ENCODE peak calls at places on chromosomes 13 and 19, in six cellular contexts. One of them, this sample, is unnamed.

GRCh38 chr19:6713773-6714692 is 6.4 kb downstream of the C3 start:
- DNase-seq in BJ: no peak
- DNase-seq in NCI-H146: no peak
- DNase-seq in left ventricle myocardium superior: peak; percentile 25
- DNase-seq in aorta: no peak
- DNase-seq in stimulated activated CD8-positive, alpha-beta memory T cell treated with anti-CD3 and anti-CD28 coated beads, Interleukin-15, amount 100 ng/mL, for 48 hours: no peak
- DNase-seq in this sample: no peak

GRCh38 chr13:71906438-71906837 is 39.4 kb upstream of the DACH1 start:
- DNase-seq in BJ: no peak
- DNase-seq in NCI-H146: no peak
- DNase-seq in left ventricle myocardium superior: no peak
- DNase-seq in aorta: no peak
- DNase-seq in stimulated activated CD8-positive, alpha-beta memory T cell treated with anti-CD3 and anti-CD28 coated beads, Interleukin-15, amount 100 ng/mL, for 48 hours: no peak
- DNase-seq in this sample: no peak

GRCh38 chr13:97109841-97110492 is 112.2 kb upstream of the MBNL2 start:
- DNase-seq in BJ: peak; percentile 49
- DNase-seq in NCI-H146: peak; percentile 73
- DNase-seq in left ventricle myocardium superior: peak; percentile 96
- DNase-seq in aorta: peak; percentile 98
- DNase-seq in stimulated activated CD8-positive, alpha-beta memory T cell treated with anti-CD3 and anti-CD28 coated beads, Interleukin-15, amount 100 ng/mL, for 48 hours: peak; percentile 63
- DNase-seq in this sample: peak; percentile 72

GRCh38 chr13:27481766-27482165 is 31.4 kb upstream of the MTIF3 start:
- DNase-seq in BJ: no peak
- DNase-seq in NCI-H146: peak; percentile 32
- DNase-seq in left ventricle myocardium superior: peak; percentile 54
- DNase-seq in aorta: no peak
- DNase-seq in stimulated activated CD8-positive, alpha-beta memory T cell treated with anti-CD3 and anti-CD28 coated beads, Interleukin-15, amount 100 ng/mL, for 48 hours: no peak
- DNase-seq in this sample: no peak

GRCh38 chr13:96460571-96460970 is 370.7 kb downstream of the HS6ST3 start:
- DNase-seq in BJ: no peak
- DNase-seq in NCI-H146: no peak
- DNase-seq in left ventricle myocardium superior: no peak
- DNase-seq in aorta: no peak
- DNase-seq in stimulated activated CD8-positive, alpha-beta memory T cell treated with anti-CD3 and anti-CD28 coated beads, Interleukin-15, amount 100 ng/mL, for 48 hours: no peak
- DNase-seq in this sample: no peak

GRCh38 chr19:13742756-13743155 is 21.6 kb upstream of the MRI1 start:
- DNase-seq in BJ: no peak
- DNase-seq in NCI-H146: no peak
- DNase-seq in left ventricle myocardium superior: no peak
- DNase-seq in aorta: no peak
- DNase-seq in stimulated activated CD8-positive, alpha-beta memory T cell treated with anti-CD3 and anti-CD28 coated beads, Interleukin-15, amount 100 ng/mL, for 48 hours: no peak
- DNase-seq in this sample: no peak

GRCh38 chr19:42508892-42509444 is 19.3 kb downstream of the CEACAM1 start:
- DNase-seq in BJ: no peak
- DNase-seq in NCI-H146: no peak
- DNase-seq in left ventricle myocardium superior: no peak
- DNase-seq in aorta: no peak
- DNase-seq in stimulated activated CD8-positive, alpha-beta memory T cell treated with anti-CD3 and anti-CD28 coated beads, Interleukin-15, amount 100 ng/mL, for 48 hours: no peak
- DNase-seq in this sample: no peak

GRCh38 chr19:52535831-52536800 is 8.6 kb downstream of the ZNF808 start:
- DNase-seq in BJ: peak; percentile 24
- DNase-seq in NCI-H146: no peak
- DNase-seq in left ventricle myocardium superior: peak; percentile 96
- DNase-seq in aorta: peak; percentile 97
- DNase-seq in stimulated activated CD8-positive, alpha-beta memory T cell treated with anti-CD3 and anti-CD28 coated beads, Interleukin-15, amount 100 ng/mL, for 48 hours: peak; percentile 85
- DNase-seq in this sample: no peak

GRCh38 chr13:49608932-49609331 is 19.4 kb upstream of the ARL11 start:
- DNase-seq in BJ: no peak
- DNase-seq in NCI-H146: no peak
- DNase-seq in left ventricle myocardium superior: no peak
- DNase-seq in aorta: no peak
- DNase-seq in stimulated activated CD8-positive, alpha-beta memory T cell treated with anti-CD3 and anti-CD28 coated beads, Interleukin-15, amount 100 ng/mL, for 48 hours: no peak
- DNase-seq in this sample: no peak

GRCh38 chr13:95420501-95420900 is 119.2 kb upstream of the ABCC4 start:
- DNase-seq in BJ: no peak
- DNase-seq in NCI-H146: no peak
- DNase-seq in left ventricle myocardium superior: no peak
- DNase-seq in aorta: no peak
- DNase-seq in stimulated activated CD8-positive, alpha-beta memory T cell treated with anti-CD3 and anti-CD28 coated beads, Interleukin-15, amount 100 ng/mL, for 48 hours: no peak
- DNase-seq in this sample: no peak

This sample was measured in AG09309.